ENCODE peak calls at places on chromosomes 1 and 21, in six cellular contexts. A is colonic mucosa, N is H1, K is anterior cingulate cortex, Y is T-helper 1 cell, J is NCI-H1417 treated with DMSO at 0.1 percent for 48 hours. V is an unnamed sample.

GRCh38 chr1:206754011-206754410 is 16.6 kb upstream of the IL19 start:
- DNase-seq in A (no peak), N (no peak), K (no peak), Y (no peak), J (no peak), V (no peak)

GRCh38 chr21:45502006-45502345 is 40.3 kb downstream of the SLC19A1 start:
- DNase-seq in A (no peak), N (no peak), K (no peak), Y (no peak), J (no peak), V (no peak)

GRCh38 chr1:204442376-204443259 is 31.0 kb upstream of the PPP1R15B start:
- DNase-seq in A (no peak), N (no peak), K (no peak), Y (no peak), J (no peak), V (no peak)

GRCh38 chr1:54558434-54559030 is 10.5 kb downstream of the ACOT11 start:
- DNase-seq in A (no peak), N (no peak), K (no peak), Y (no peak), J (no peak), V (no peak)

GRCh38 chr1:50424045-50424939 is 1.0 kb upstream of the DMRTA2 start:
- DNase-seq in A (no peak), N (no peak), K (no peak), Y (no peak), J (no peak), V (no peak)

GRCh38 chr21:35882791-35883240 is 177.5 kb downstream of the SETD4 start:
- DNase-seq in A (no peak), N (no peak), K (no peak), Y (no peak), J (no peak), V (no peak)

GRCh38 chr1:203675596-203676347 is 49.1 kb downstream of the ATP2B4 start:
- DNase-seq in A (peak), N (no peak), K (no peak), Y (no peak), J (no peak), V (no peak)

GRCh38 chr1:181036107-181036843 is 2.5 kb downstream of the MR1 start:
- DNase-seq in A (no peak), N (no peak), K (no peak), Y (no peak), J (no peak), V (no peak)

GRCh38 chr1:154954541-154954940 is 1.4 kb downstream of the PBXIP1 start:
- DNase-seq in A (no peak), N (no peak), K (no peak), Y (no peak), J (no peak), V (no peak)

GRCh38 chr1:70361727-70362413 is 7.3 kb upstream of the ANKRD13C start:
- DNase-seq in A (no peak), N (no peak), K (no peak), Y (no peak), J (no peak), V (no peak)

GRCh38 chr1:75985827-75986226 is 53.6 kb upstream of the ASB17 start:
- DNase-seq in A (no peak), N (no peak), K (no peak), Y (no peak), J (no peak), V (no peak)

GRCh38 chr1:71350805-71351204 is 270.0 kb upstream of the ZRANB2 start:
- DNase-seq in A (no peak), N (no peak), K (no peak), Y (no peak), J (no peak), V (no peak)

GRCh38 chr1:231460614-231461013 is 38.5 kb upstream of the EGLN1 start:
- DNase-seq in A (no peak), N (no peak), K (no peak), Y (peak), J (no peak), V (no peak)

GRCh38 chr1:212667223-212668139 is 32.2 kb downstream of the BATF3 start:
- DNase-seq in A (no peak), N (no peak), K (no peak), Y (no peak), J (no peak), V (no peak)

GRCh38 chr1:53328009-53328489 is at the start of gene LRP8:
- DNase-seq in A (peak), N (no peak), K (peak), Y (peak), J (peak), V (no peak)

GRCh38 chr1:53629101-53629691 is 109.8 kb downstream of the GLIS1 start:
- DNase-seq in A (no peak), N (no peak), K (no peak), Y (no peak), J (no peak), V (no peak)

GRCh38 chr1:79633456-79633855 is 626.9 kb upstream of the ADGRL4 start:
- DNase-seq in A (no peak), N (no peak), K (no peak), Y (no peak), J (no peak), V (no peak)